ENCODE peak calls at places on chromosome 4, in four cellular contexts. S is WTC11, V is SK-N-SH, E is K562. G is an unnamed sample.

GRCh38 chr4:3404546-3404945 is 37.2 kb upstream of the HGFAC start:
- DNase-seq in S (no peak), V (no peak), E (no peak), G (no peak)

GRCh38 chr4:8019396-8020365 is 80.0 kb upstream of the AFAP1 start:
- DNase-seq in S (no peak), V (peak; percentile 64), E (no peak), G (no peak)

GRCh38 chr4:3701271-3702083 is 64.7 kb upstream of the ADRA2C start:
- DNase-seq in S (no peak), V (no peak), E (no peak), G (no peak)

GRCh38 chr4:87848622-87849351 is 16.0 kb downstream of the MEPE start:
- DNase-seq in S (peak; percentile 42), V (peak; percentile 58), E (peak; percentile 39), G (no peak)

GRCh38 chr4:112170451-112170993 is 25.3 kb downstream of the FAM241A start:
- DNase-seq in S (no peak), V (no peak), E (peak; percentile 55), G (no peak)

GRCh38 chr4:98522603-98523395 is 135.6 kb downstream of the TSPAN5 start:
- DNase-seq in S (no peak), V (no peak), E (no peak), G (no peak)

GRCh38 chr4:87216469-87216868 is 3.9 kb downstream of the KLHL8 start:
- DNase-seq in S (no peak), V (no peak), E (no peak), G (no peak)

GRCh38 chr4:162075691-162076090 is 88.1 kb downstream of the FSTL5 start:
- DNase-seq in S (no peak), V (no peak), E (no peak), G (no peak)

GRCh38 chr4:95478679-95479078 is 70.1 kb downstream of the UNC5C start:
- DNase-seq in S (no peak), V (no peak), E (no peak), G (no peak)

GRCh38 chr4:150250998-150251651 is 172.9 kb downstream of the DCLK2 start:
- DNase-seq in S (no peak), V (peak; percentile 66), E (peak; percentile 67), G (no peak)

GRCh38 chr4:146654976-146655761 is 16.5 kb downstream of the POU4F2 start:
- DNase-seq in S (peak; percentile 72), V (peak; percentile 84), E (no peak), G (peak; percentile 77)

GRCh38 chr4:174387721-174388120 is 104.0 kb downstream of the CEP44 start:
- DNase-seq in S (no peak), V (no peak), E (no peak), G (no peak)

GRCh38 chr4:71411976-71412375 is 73.2 kb downstream of the SLC4A4 start:
- DNase-seq in S (no peak), V (no peak), E (no peak), G (no peak)

GRCh38 chr4:123826896-123827295 is 430.3 kb downstream of the SPRY1 start:
- DNase-seq in S (no peak), V (no peak), E (no peak), G (no peak)

GRCh38 chr4:1666391-1666790 is 17.7 kb downstream of the FAM53A start:
- DNase-seq in S (no peak), V (no peak), E (no peak), G (no peak)

GRCh38 chr4:212438-213174 is 88.3 kb downstream of the ZNF718 start:
- DNase-seq in S (peak; percentile 89), V (peak; percentile 90), E (peak; percentile 27), G (peak; percentile 73)

GRCh38 chr4:53702334-53703266 is 111.3 kb upstream of the LNX1 start:
- DNase-seq in S (peak; percentile 20), V (peak; percentile 84), E (no peak), G (no peak)

GRCh38 chr4:2497931-2498330 is 29.0 kb downstream of the RNF4 start:
- DNase-seq in S (no peak), V (no peak), E (no peak), G (no peak)

GRCh38 chr4:133150643-133151300 is 1.7 kb downstream of the PCDH10 start:
- DNase-seq in S (peak; percentile 56), V (peak; percentile 20), E (no peak), G (no peak)

GRCh38 chr4:23194751-23195150 is 502.0 kb downstream of the GBA3 start:
- DNase-seq in S (no peak), V (no peak), E (no peak), G (no peak)

GRCh38 chr4:98794565-98795205 is 134.2 kb downstream of the EIF4E start:
- DNase-seq in S (no peak), V (no peak), E (peak; percentile 50), G (no peak)

GRCh38 chr4:48247142-48247877 is 22.3 kb downstream of the TEC start:
- DNase-seq in S (no peak), V (no peak), E (no peak), G (no peak)

GRCh38 chr4:41750624-41751324 is 2.2 kb upstream of the PHOX2B start:
- DNase-seq in S (peak; percentile 57), V (peak; percentile 71), E (no peak), G (no peak)

GRCh38 chr4:96164814-96165351 is 325.0 kb downstream of the PDHA2 start:
- DNase-seq in S (no peak), V (no peak), E (no peak), G (no peak)

GRCh38 chr4:20839957-20840356 is 139.7 kb downstream of the PACRGL start:
- DNase-seq in S (no peak), V (no peak), E (no peak), G (no peak)

GRCh38 chr4:17327587-17327986 is 184.3 kb downstream of the QDPR start:
- DNase-seq in S (no peak), V (no peak), E (no peak), G (no peak)
- TF ChIP-seq TEAD4 in S (no peak), V (no peak), E (no peak), G (no peak)

GRCh38 chr4:40038972-40039371 is 17.7 kb upstream of the N4BP2 start:
- DNase-seq in S (no peak), V (no peak), E (no peak), G (no peak)
- TF ChIP-seq TEAD4 in S (no peak), V (no peak), E (no peak), G (no peak)

GRCh38 chr4:11268149-11268548 is 160.5 kb downstream of the HS3ST1 start:
- DNase-seq in S (no peak), V (no peak), E (no peak), G (no peak)

GRCh38 chr4:11271263-11271662 is 157.4 kb downstream of the HS3ST1 start:
- DNase-seq in S (no peak), V (no peak), E (no peak), G (no peak)
- TF ChIP-seq TEAD4 in S (no peak), V (no peak), E (no peak), G (no peak)

GRCh38 chr4:110622841-110623709 is at the start of gene PITX2:
- DNase-seq in S (peak; percentile 100), V (peak; percentile 89), E (peak; percentile 51), G (peak; percentile 99)
- TF ChIP-seq TEAD4 in S (no peak), V (no peak), E (no peak), G (peak; percentile 81)

GRCh38 chr4:152103181-152103901 is 342.5 kb upstream of the GATB start:
- DNase-seq in S (no peak), V (no peak), E (no peak), G (no peak)
- TF ChIP-seq TEAD4 in S (no peak), V (no peak), E (no peak), G (no peak)

GRCh38 chr4:145523117-145523516 is 41.5 kb downstream of the SMAD1 start:
- DNase-seq in S (no peak), V (no peak), E (no peak), G (no peak)
- TF ChIP-seq TEAD4 in S (no peak), V (no peak), E (no peak), G (no peak)

GRCh38 chr4:157075811-157076577 is at the start of gene GLRB:
- DNase-seq in S (peak; percentile 54), V (peak; percentile 89), E (no peak), G (no peak)

GRCh38 chr4:157076578-157076947 is 613 bp downstream of the GLRB start:
- DNase-seq in S (no peak), V (peak; percentile 39), E (no peak), G (peak; percentile 48)

GRCh38 chr4:157075401-157075800 is 549 bp upstream of the GLRB start:
- DNase-seq in S (no peak), V (no peak), E (no peak), G (no peak)

GRCh38 chr4:157072002-157072401 is 3.9 kb upstream of the GLRB start:
- DNase-seq in S (no peak), V (no peak), E (no peak), G (no peak)
- TF ChIP-seq TEAD4 in S (no peak), V (peak; percentile 27), E (no peak), G (no peak)

DNA sequence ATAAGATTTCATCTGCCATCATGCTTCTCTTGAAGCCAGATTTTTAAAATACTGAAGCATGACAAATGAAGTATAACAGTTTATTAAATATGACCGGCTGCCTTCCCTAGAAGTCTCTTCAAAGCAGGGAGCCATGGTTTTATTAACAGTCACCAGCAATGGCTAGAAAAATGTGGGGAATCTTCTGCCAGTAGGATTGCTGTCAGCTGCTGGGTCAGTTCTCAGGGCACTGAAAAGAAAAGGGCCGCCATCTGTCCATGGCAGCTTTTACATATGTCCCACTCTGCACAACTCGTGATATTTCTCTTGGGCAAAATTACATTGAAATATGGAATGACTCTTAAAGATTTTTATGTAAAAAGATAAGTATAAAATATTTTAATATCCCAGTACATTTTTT is 2.8 kb downstream of the CCNG2 start:
- DNase-seq in S (no peak), V (no peak), E (no peak), G (no peak)
- TF ChIP-seq TEAD4 in S (no peak), V (no peak), E (no peak), G (no peak)

G was measured in H1.